ENCODE peak calls at places on chromosome 10, in six cellular contexts. U, K, F, G, A and J are unnamed samples.

GRCh38 chr10:100364735-100365391 is 17.8 kb downstream of the SCD start:
- DNase-seq in U (no peak), K (peak), F (no peak), G (no peak), A (no peak), J (no peak)

GRCh38 chr10:110165239-110165638 is 42.2 kb upstream of the MXI1 start:
- DNase-seq in U (no peak), K (no peak), F (peak), G (no peak), A (no peak), J (no peak)

GRCh38 chr10:102509387-102509786 is 5.6 kb downstream of the SUFU start:
- DNase-seq in U (no peak), K (peak), F (no peak), G (no peak), A (no peak), J (no peak)

GRCh38 chr10:75466886-75467285 is 35.5 kb downstream of the LRMDA start:
- DNase-seq in U (no peak), K (no peak), F (no peak), G (no peak), A (no peak), J (no peak)

GRCh38 chr10:66321746-66322145 is 604.1 kb upstream of the LRRTM3 start:
- DNase-seq in U (no peak), K (no peak), F (no peak), G (no peak), A (no peak), J (no peak)

GRCh38 chr10:37703074-37703473 is 154.3 kb downstream of the ZNF248 start:
- DNase-seq in U (no peak), K (no peak), F (no peak), G (no peak), A (no peak), J (no peak)

GRCh38 chr10:125028291-125028867 is 86.5 kb downstream of the ZRANB1 start:
- DNase-seq in U (no peak), K (no peak), F (no peak), G (no peak), A (no peak), J (no peak)

GRCh38 chr10:29756476-29756875 is 121.7 kb upstream of the SVIL start:
- DNase-seq in U (no peak), K (no peak), F (no peak), G (no peak), A (no peak), J (no peak)

GRCh38 chr10:92773776-92774175 is 74.5 kb upstream of the EXOC6 start:
- DNase-seq in U (no peak), K (peak), F (no peak), G (no peak), A (no peak), J (no peak)

GRCh38 chr10:59470570-59470969 is 108.2 kb upstream of the FAM13C start:
- DNase-seq in U (no peak), K (no peak), F (no peak), G (no peak), A (no peak), J (no peak)

GRCh38 chr10:99659031-99659867 is at the start of gene ENTPD7:
- DNase-seq in U (peak), K (peak), F (peak), G (peak), A (peak), J (peak)

GRCh38 chr10:46325021-46325420 is 38.2 kb downstream of the ANTXRL start:
- DNase-seq in U (no peak), K (peak), F (no peak), G (no peak), A (no peak), J (no peak)

GRCh38 chr10:79266543-79267312 is 80.5 kb upstream of the PPIF start:
- DNase-seq in U (peak), K (peak), F (no peak), G (no peak), A (no peak), J (no peak)

GRCh38 chr10:69961168-69961863 is 91.3 kb upstream of the MACROH2A2 start:
- DNase-seq in U (no peak), K (peak), F (peak), G (no peak), A (no peak), J (no peak)

GRCh38 chr10:133012573-133013359 is 70.4 kb upstream of the CFAP46 start:
- DNase-seq in U (no peak), K (no peak), F (no peak), G (no peak), A (no peak), J (no peak)

GRCh38 chr10:69639291-69640195 is 9.5 kb downstream of the FAM241B start:
- DNase-seq in U (peak), K (peak), F (no peak), G (peak), A (peak), J (peak)

GRCh38 chr10:5507649-5508131 is 8.3 kb upstream of the CALML5 start:
- DNase-seq in U (no peak), K (no peak), F (no peak), G (no peak), A (no peak), J (no peak)

GRCh38 chr10:111297351-111297848 is 220.6 kb downstream of the ADRA2A start:
- DNase-seq in U (no peak), K (no peak), F (no peak), G (no peak), A (no peak), J (no peak)

GRCh38 chr10:59550061-59550460 is 159.6 kb downstream of the SLC16A9 start:
- DNase-seq in U (no peak), K (no peak), F (no peak), G (no peak), A (no peak), J (no peak)

GRCh38 chr10:20048161-20048560 is 231.9 kb downstream of the PLXDC2 start:
- DNase-seq in U (no peak), K (no peak), F (no peak), G (no peak), A (no peak), J (no peak)